ENCODE peak calls at places on chromosomes 6 and 20, in six cellular contexts. B, P, L, J, M and T are unnamed samples.
A peak's percentile ranks its signal among the peaks of the same experiment; 100 is the strongest.

GRCh38 chr6:109075934-109076333 is 18.7 kb downstream of the SESN1 start:
- DNase-seq in B (no peak), P (no peak), L (no peak), J (no peak), M (no peak), T (no peak)

GRCh38 chr6:14447240-14447639 is 329.7 kb downstream of the CD83 start:
- DNase-seq in B (no peak), P (no peak), L (no peak), J (no peak), M (no peak), T (no peak)

GRCh38 chr20:47810116-47810672 is 24.9 kb upstream of the SULF2 start:
- DNase-seq in B (peak; percentile 20), P (no peak), L (no peak), J (no peak), M (no peak), T (no peak)

GRCh38 chr6:32858194-32858593 is 4.2 kb downstream of the PSMB9 start:
- DNase-seq in B (no peak), P (no peak), L (no peak), J (no peak), M (no peak), T (no peak)

GRCh38 chr6:88177961-88178464 is 11.9 kb upstream of the CNR1 start:
- DNase-seq in B (no peak), P (no peak), L (no peak), J (no peak), M (no peak), T (no peak)

GRCh38 chr6:169490830-169491229 is 211.0 kb downstream of the WDR27 start:
- DNase-seq in B (no peak), P (no peak), L (no peak), J (no peak), M (no peak), T (no peak)

GRCh38 chr20:23159256-23159922 is 73.3 kb upstream of the CD93 start:
- DNase-seq in B (peak; percentile 69), P (no peak), L (peak; percentile 25), J (no peak), M (no peak), T (no peak)

GRCh38 chr6:42915737-42916136 is at the start of gene PTCRA:
- DNase-seq in B (no peak), P (no peak), L (no peak), J (no peak), M (no peak), T (peak; percentile 49)

GRCh38 chr6:157667211-157668033 is 155.6 kb upstream of the SNX9 start:
- DNase-seq in B (peak; percentile 72), P (no peak), L (peak; percentile 64), J (peak; percentile 73), M (peak; percentile 77), T (no peak)

GRCh38 chr6:125818225-125818657 is 27.5 kb downstream of the NCOA7 start:
- DNase-seq in B (no peak), P (no peak), L (no peak), J (no peak), M (no peak), T (no peak)

GRCh38 chr20:54067606-54068174 is 2.7 kb downstream of the BCAS1 start:
- DNase-seq in B (no peak), P (no peak), L (peak; percentile 94), J (no peak), M (no peak), T (peak; percentile 28)

GRCh38 chr6:106495014-106495413 is 134.3 kb downstream of the RTN4IP1 start:
- DNase-seq in B (no peak), P (no peak), L (no peak), J (no peak), M (no peak), T (no peak)

GRCh38 chr6:4614637-4615036 is 161.6 kb upstream of the CDYL start:
- DNase-seq in B (no peak), P (no peak), L (no peak), J (no peak), M (no peak), T (no peak)

GRCh38 chr6:24033284-24033683 is 92.7 kb upstream of the NRSN1 start:
- DNase-seq in B (no peak), P (no peak), L (no peak), J (no peak), M (no peak), T (no peak)

GRCh38 chr20:56358600-56359211 is at the start of gene FAM210B:
- DNase-seq in B (peak; percentile 94), P (peak; percentile 93), L (peak; percentile 88), J (peak; percentile 68), M (peak; percentile 99), T (peak; percentile 93)

GRCh38 chr6:3769610-3770009 is 18.1 kb upstream of the PXDC1 start:
- DNase-seq in B (no peak), P (no peak), L (no peak), J (no peak), M (no peak), T (no peak)

GRCh38 chr6:52877168-52877567 is 32.3 kb downstream of the GSTA3 start:
- DNase-seq in B (no peak), P (no peak), L (no peak), J (no peak), M (no peak), T (no peak)

GRCh38 chr6:163416380-163416629 is 1.8 kb downstream of the QKI start:
- DNase-seq in B (no peak), P (no peak), L (no peak), J (no peak), M (no peak), T (no peak)

GRCh38 chr6:145187491-145188206 is 547.7 kb downstream of the EPM2A start:
- DNase-seq in B (no peak), P (no peak), L (no peak), J (no peak), M (no peak), T (no peak)

GRCh38 chr6:156585859-156586258 is 191.3 kb upstream of the ARID1B start:
- DNase-seq in B (no peak), P (no peak), L (no peak), J (no peak), M (no peak), T (no peak)

GRCh38 chr6:17418281-17419188 is 25.1 kb downstream of the CAP2 start:
- DNase-seq in B (no peak), P (no peak), L (no peak), J (peak; percentile 36), M (no peak), T (no peak)

GRCh38 chr6:87968435-87969278 is 79.0 kb upstream of the SPACA1 start:
- DNase-seq in B (no peak), P (peak; percentile 29), L (peak; percentile 26), J (no peak), M (peak; percentile 30), T (no peak)

GRCh38 chr20:46347831-46348230 is 39.5 kb upstream of the CDH22 start:
- DNase-seq in B (no peak), P (no peak), L (no peak), J (no peak), M (no peak), T (no peak)

GRCh38 chr6:79524065-79524464 is 13.2 kb downstream of the LCA5 start:
- DNase-seq in B (no peak), P (no peak), L (no peak), J (no peak), M (no peak), T (no peak)

GRCh38 chr6:79520534-79520933 is 16.7 kb downstream of the LCA5 start:
- DNase-seq in B (no peak), P (no peak), L (no peak), J (no peak), M (no peak), T (no peak)

GRCh38 chr6:79522609-79523008 is 14.6 kb downstream of the LCA5 start:
- DNase-seq in B (no peak), P (no peak), L (no peak), J (no peak), M (no peak), T (no peak)

GRCh38 chr6:79526897-79527296 is 10.3 kb downstream of the LCA5 start:
- DNase-seq in B (no peak), P (no peak), L (no peak), J (no peak), M (no peak), T (peak; percentile 38)

DNA sequence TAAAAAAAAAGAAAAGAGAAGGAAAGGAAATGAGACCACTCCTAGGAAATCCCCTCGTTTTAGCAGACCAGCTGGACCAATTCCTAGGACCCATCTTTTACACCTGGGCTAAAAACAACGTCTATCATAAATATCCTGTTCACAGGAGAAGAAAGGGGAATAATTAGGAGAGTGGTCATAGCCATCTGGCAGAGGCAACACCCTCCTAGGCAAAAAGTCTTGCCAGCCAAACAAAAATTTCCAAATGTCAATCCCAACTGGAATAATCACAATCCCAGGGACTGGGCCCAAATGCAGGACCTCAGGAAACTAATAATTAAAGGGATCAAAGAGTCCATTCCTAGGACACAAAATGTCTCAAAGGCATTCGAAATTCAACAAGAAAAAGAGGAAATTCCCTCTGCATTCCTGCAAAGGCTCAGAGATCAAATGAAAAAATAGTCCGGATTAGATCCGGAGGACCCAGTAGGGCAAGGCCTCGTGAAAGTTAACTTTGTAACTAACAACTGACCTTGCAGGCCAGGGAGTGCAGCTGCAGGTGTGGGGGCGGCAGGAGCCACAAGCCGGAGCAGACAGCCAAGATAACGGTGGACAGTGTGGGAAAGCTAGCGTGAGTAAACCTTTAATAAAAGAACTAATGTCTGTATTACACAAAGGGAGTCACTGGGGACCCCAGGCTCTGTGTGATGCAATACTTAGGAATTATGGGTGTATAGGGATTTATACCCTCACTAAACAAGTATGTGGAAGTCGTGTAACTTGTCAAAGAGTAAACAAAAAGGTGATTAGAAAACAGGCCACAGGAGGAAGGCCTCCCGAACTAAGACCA is 11.7 kb downstream of the LCA5 start:
- DNase-seq in B (no peak), P (peak; percentile 52), L (no peak), J (peak; percentile 55), M (no peak), T (peak; percentile 48)
- TF ChIP-seq EP300 in B (no peak), P (no peak), L (no peak), J (no peak), M (no peak), T (no peak)

GRCh38 chr6:28212510-28213212 is 12.4 kb upstream of the ZSCAN9 start:
- DNase-seq in B (no peak), P (no peak), L (no peak), J (no peak), M (peak; percentile 33), T (no peak)
- TF ChIP-seq CTCF in B (no peak), P (no peak), L (no peak), J (no peak), M (peak; percentile 44), T (no peak)

GRCh38 chr20:18541741-18542140 is 25.5 kb upstream of the SMIM26 start:
- DNase-seq in B (no peak), P (no peak), L (no peak), J (no peak), M (no peak), T (no peak)
- H3K27ac ChIP-seq in B (no peak overlapping the region), P (no peak overlapping the region), L (no peak overlapping the region), J (no peak overlapping the region), M (no peak overlapping the region), T (no peak overlapping the region)

GRCh38 chr6:133504761-133505160 is 263.6 kb downstream of the EYA4 start:
- DNase-seq in B (no peak), P (peak; percentile 71), L (no peak), J (peak; percentile 24), M (no peak), T (no peak)

GRCh38 chr6:133503330-133503729 is 262.2 kb downstream of the EYA4 start:
- DNase-seq in B (no peak), P (no peak), L (no peak), J (no peak), M (no peak), T (no peak)

GRCh38 chr6:133499662-133500061 is 258.5 kb downstream of the EYA4 start:
- DNase-seq in B (no peak), P (no peak), L (no peak), J (no peak), M (no peak), T (no peak)

GRCh38 chr6:133501675-133502275 is 260.6 kb downstream of the EYA4 start:
- DNase-seq in B (no peak), P (no peak), L (no peak), J (no peak), M (no peak), T (no peak)

GRCh38 chr6:133502451-133503259 is 261.5 kb downstream of the EYA4 start:
- DNase-seq in B (no peak), P (peak; percentile 48), L (no peak), J (peak; percentile 19), M (no peak), T (no peak)
- TF ChIP-seq EP300 in B (no peak), P (no peak), L (no peak), J (no peak), M (no peak), T (no peak)